ENCODE peak calls at places on chromosome 10, in five cellular contexts. I is GM12864, D is GM12865, K is AG04450, O is breast epithelium. A is an unnamed sample.

GRCh38 chr10:335151-335800 is 200.0 kb downstream of the ZMYND11 start:
- DNase-seq in I (no peak), D (no peak), K (no peak), O (no peak), A (no peak)

GRCh38 chr10:116679351-116679750 is 58.6 kb downstream of the PNLIPRP2 start:
- DNase-seq in I (no peak), D (no peak), K (no peak), O (no peak), A (no peak)

GRCh38 chr10:49365675-49366415 is 30.0 kb downstream of the DRGX start:
- DNase-seq in I (no peak), D (no peak), K (no peak), O (no peak), A (no peak)

GRCh38 chr10:62244785-62245595 is 23.7 kb downstream of the RTKN2 start:
- DNase-seq in I (peak), D (peak), K (no peak), O (no peak), A (no peak)

GRCh38 chr10:52539463-52539862 is 225.4 kb downstream of the DKK1 start:
- DNase-seq in I (no peak), D (no peak), K (no peak), O (no peak), A (no peak)

GRCh38 chr10:61470730-61471129 is 17.5 kb upstream of the TMEM26 start:
- DNase-seq in I (no peak), D (no peak), K (no peak), O (no peak), A (no peak)

GRCh38 chr10:70513848-70514309 is 35.3 kb downstream of the PALD1 start:
- DNase-seq in I (no peak), D (peak), K (no peak), O (no peak), A (no peak)

GRCh38 chr10:17200885-17201164 is 647 bp downstream of the TRDMT1 start:
- DNase-seq in I (no peak), D (peak), K (no peak), O (no peak), A (no peak)

GRCh38 chr10:110067960-110068770 is 60.4 kb downstream of the ADD3 start:
- DNase-seq in I (peak), D (peak), K (no peak), O (no peak), A (no peak)

GRCh38 chr10:94186722-94187121 is 176.0 kb downstream of the NOC3L start:
- DNase-seq in I (no peak), D (no peak), K (no peak), O (no peak), A (no peak)

GRCh38 chr10:78155722-78156121 is 122.1 kb downstream of the RPS24 start:
- DNase-seq in I (no peak), D (no peak), K (no peak), O (no peak), A (no peak)
- TF ChIP-seq CTCF in I (no peak), D (no peak), K (no peak), O (no peak), A (peak)

GRCh38 chr10:114083040-114083439 is 39.4 kb downstream of the ADRB1 start:
- DNase-seq in I (no peak), D (no peak), K (no peak), O (no peak), A (no peak)

GRCh38 chr10:114087655-114088054 is 44.0 kb downstream of the ADRB1 start:
- DNase-seq in I (no peak), D (no peak), K (no peak), O (no peak), A (no peak)

GRCh38 chr10:114084225-114084624 is 40.6 kb downstream of the ADRB1 start:
- DNase-seq in I (no peak), D (no peak), K (no peak), O (no peak), A (no peak)

GRCh38 chr10:114081911-114082583 is 38.4 kb downstream of the ADRB1 start:
- DNase-seq in I (no peak), D (no peak), K (no peak), O (no peak), A (no peak)

DNA sequence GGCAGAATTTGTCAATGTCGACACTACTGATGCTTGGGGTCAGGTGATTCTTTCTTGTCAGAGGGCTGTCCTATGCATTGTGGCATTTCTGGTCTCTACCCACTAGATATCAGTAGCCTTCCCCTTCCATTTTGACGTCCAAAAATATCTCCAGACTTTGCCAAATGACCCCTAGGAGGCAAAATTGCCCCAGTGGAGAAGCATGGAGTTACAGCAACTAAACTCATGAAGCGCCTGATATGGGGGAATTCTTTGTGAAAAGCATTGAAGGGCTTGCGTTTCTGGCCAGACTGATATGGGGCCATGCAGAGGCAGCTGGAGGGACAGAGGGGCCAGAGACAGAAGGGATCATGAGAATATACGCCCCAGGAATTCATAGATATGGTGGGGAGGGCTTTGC is 43.6 kb downstream of the ADRB1 start:
- DNase-seq in I (no peak), D (no peak), K (no peak), O (no peak), A (no peak)
- TF ChIP-seq CTCF in I (peak), D (no peak), K (no peak), O (no peak), A (peak)

GRCh38 chr10:34223658-34224057 is 591.4 kb downstream of the PARD3 start:
- DNase-seq in I (no peak), D (no peak), K (no peak), O (no peak), A (no peak)
- TF ChIP-seq CTCF in I (no peak), D (no peak), K (no peak), O (no peak), A (no peak)

GRCh38 chr10:47183726-47184084 is 116.3 kb upstream of the GDF10 start:
- DNase-seq in I (no peak), D (no peak), K (no peak), O (no peak), A (no peak)
- TF ChIP-seq CTCF in I (no peak), D (no peak), K (no peak), O (no peak), A (no peak)

GRCh38 chr10:89946106-89946505 is 244.7 kb downstream of the KIF20B start:
- DNase-seq in I (no peak), D (no peak), K (no peak), O (no peak), A (no peak)
- TF ChIP-seq CTCF in I (no peak), D (no peak), K (no peak), O (no peak), A (no peak)

GRCh38 chr10:104643023-104643663 is 2.1 kb downstream of the SORCS3 start:
- DNase-seq in I (no peak), D (no peak), K (no peak), O (no peak), A (no peak)
- TF ChIP-seq CTCF in I (no peak), D (no peak), K (no peak), O (no peak), A (peak)

GRCh38 chr10:3807928-3808496 is 23.0 kb upstream of the KLF6 start:
- DNase-seq in I (no peak), D (no peak), K (no peak), O (no peak), A (no peak)
- TF ChIP-seq CTCF in I (no peak), D (no peak), K (no peak), O (no peak), A (no peak)

A was measured in type B pancreatic cell.